ENCODE peak calls at places on chromosomes 3 and 15, in eight cellular contexts. J, Z, E, I, W, C, V and B are unnamed samples.

GRCh38 chr15:99450896-99451358 is 114.9 kb upstream of the MEF2A start:
- DNase-seq in Z (peak; percentile 73), I (no peak), E (no peak), C (no peak), V (peak; percentile 76), W (no peak), J (no peak), B (peak; percentile 37)

GRCh38 chr3:126666002-126666401 is 11.1 kb upstream of the TXNRD3 start:
- DNase-seq in C (no peak), E (no peak), V (no peak), I (no peak), Z (no peak), J (no peak), W (no peak), B (no peak)

GRCh38 chr15:67685008-67685599 is 140.2 kb upstream of the SKOR1 start:
- DNase-seq in I (no peak), Z (no peak), W (peak; percentile 31), E (no peak), V (no peak), C (no peak), J (no peak), B (no peak)

GRCh38 chr3:113898892-113899291 is 48.9 kb upstream of the ZDHHC23 start:
- DNase-seq in E (no peak), J (no peak), V (no peak), W (no peak), I (no peak), Z (no peak), C (no peak), B (no peak)

GRCh38 chr3:127889976-127890650 is 24.9 kb upstream of the KBTBD12 start:
- DNase-seq in W (no peak), I (no peak), E (no peak), J (no peak), C (no peak), Z (no peak), V (no peak), B (no peak)

GRCh38 chr3:64773150-64773549 is 85.3 kb upstream of the ADAMTS9 start:
- DNase-seq in Z (no peak), W (no peak), E (no peak), I (no peak), J (no peak), V (no peak), C (no peak), B (no peak)

GRCh38 chr3:134487406-134487805 is 1.5 kb downstream of the CEP63 start:
- DNase-seq in C (no peak), W (no peak), J (no peak), I (no peak), Z (peak; percentile 50), E (no peak), V (no peak), B (no peak)

GRCh38 chr3:41118461-41119385 is 80.6 kb upstream of the CTNNB1 start:
- DNase-seq in E (no peak), J (no peak), C (no peak), I (no peak), Z (no peak), V (no peak), W (peak; percentile 14), B (no peak)

GRCh38 chr3:152019516-152019915 is 146.1 kb downstream of the SUCNR1 start:
- DNase-seq in C (no peak), V (no peak), E (no peak), W (no peak), J (no peak), Z (no peak), I (no peak), B (no peak)

GRCh38 chr15:75694241-75695182 is 18.1 kb downstream of the CSPG4 start:
- DNase-seq in E (no peak), C (peak; percentile 84), I (no peak), Z (peak; percentile 61), J (no peak), V (peak; percentile 87), W (no peak), B (no peak)

GRCh38 chr3:68129065-68129464 is 474.7 kb upstream of the SUCLG2 start:
- DNase-seq in Z (no peak), J (no peak), I (no peak), W (no peak), C (no peak), E (no peak), V (no peak), B (no peak)

GRCh38 chr3:36919439-36920160 is 25.3 kb downstream of the TRANK1 start:
- DNase-seq in J (no peak), W (peak; percentile 21), V (no peak), Z (no peak), I (no peak), C (no peak), E (no peak), B (no peak)

GRCh38 chr3:57944313-57944580 is 64.0 kb upstream of the FLNB start:
- DNase-seq in J (no peak), E (no peak), Z (no peak), I (no peak), V (no peak), C (no peak), W (no peak), B (no peak)

GRCh38 chr3:137768361-137769320 is 4.5 kb downstream of the SOX14 start:
- DNase-seq in C (no peak), I (no peak), E (no peak), W (no peak), V (no peak), J (no peak), Z (no peak), B (no peak)

GRCh38 chr3:187935623-187936156 is 190.4 kb upstream of the BCL6 start:
- DNase-seq in J (no peak), V (no peak), C (no peak), E (peak; percentile 41), W (no peak), Z (no peak), I (peak; percentile 53), B (no peak)

GRCh38 chr3:186251948-186252619 is 110.0 kb downstream of the DGKG start:
- DNase-seq in V (no peak), C (no peak), E (no peak), W (no peak), J (no peak), I (no peak), Z (no peak), B (no peak)

GRCh38 chr3:88879905-88880304 is 227.5 kb upstream of the EPHA3 start:
- DNase-seq in C (no peak), I (no peak), J (no peak), Z (no peak), V (no peak), W (no peak), E (no peak), B (no peak)

GRCh38 chr3:72892870-72893269 is 5.0 kb downstream of the GXYLT2 start:
- DNase-seq in E (no peak), W (no peak), I (no peak), Z (peak; percentile 47), C (no peak), V (no peak), J (no peak), B (no peak)

GRCh38 chr3:194781617-194782016 is 95.9 kb downstream of the FAM43A start:
- DNase-seq in C (no peak), Z (no peak), E (no peak), I (no peak), J (no peak), W (no peak), V (no peak), B (no peak)

GRCh38 chr3:107740992-107741896 is 218.5 kb downstream of the BBX start:
- DNase-seq in W (no peak), V (no peak), E (peak; percentile 13), C (no peak), I (no peak), Z (peak; percentile 78), J (no peak), B (no peak)

GRCh38 chr3:115685097-115685496 is 61.8 kb downstream of the GAP43 start:
- DNase-seq in E (no peak), I (no peak), Z (no peak), W (no peak), J (no peak), C (no peak), V (no peak), B (no peak)

GRCh38 chr15:35693887-35694286 is 147.9 kb upstream of the DPH6 start:
- DNase-seq in V (no peak), I (no peak), E (no peak), Z (no peak), C (no peak), W (peak; percentile 40), J (no peak), B (no peak)